ENCODE peak calls at places on chromosome 14, in six cellular contexts. N, Y, M, S, D and H are unnamed samples.

GRCh38 chr14:50631408-50631821 is 36.7 kb downstream of the SAV1 start:
- DNase-seq in S (no peak), D (no peak), M (no peak), N (no peak), Y (no peak), H (no peak)

GRCh38 chr14:51444381-51445000 is 204.4 kb downstream of the TMX1 start:
- DNase-seq in M (no peak), S (no peak), D (no peak), N (no peak), Y (no peak), H (no peak)

GRCh38 chr14:33282811-33283210 is 344.1 kb downstream of the NPAS3 start:
- DNase-seq in N (no peak), S (no peak), M (no peak), Y (no peak), D (no peak), H (no peak)

GRCh38 chr14:24659916-24660570 is 26.1 kb upstream of the GZMB start:
- DNase-seq in N (no peak), D (no peak), S (no peak), Y (no peak), M (no peak), H (no peak)

GRCh38 chr14:35760143-35760542 is 49.0 kb downstream of the RALGAPA1 start:
- DNase-seq in D (no peak), Y (no peak), S (no peak), M (no peak), N (no peak), H (no peak)

GRCh38 chr14:59333668-59334067 is 131.5 kb downstream of the GPR135 start:
- DNase-seq in D (no peak), Y (no peak), M (peak; percentile 40), N (no peak), S (no peak), H (no peak)

GRCh38 chr14:99732436-99733220 is 48.5 kb downstream of the CYP46A1 start:
- DNase-seq in D (no peak), N (no peak), Y (no peak), M (no peak), S (no peak), H (no peak)

GRCh38 chr14:32985881-32986280 is 47.2 kb downstream of the NPAS3 start:
- DNase-seq in Y (no peak), M (no peak), D (no peak), N (no peak), S (no peak), H (no peak)

GRCh38 chr14:32382704-32383103 is 53.6 kb downstream of the AKAP6 start:
- DNase-seq in M (no peak), N (no peak), Y (peak; percentile 34), D (no peak), S (no peak), H (no peak)

GRCh38 chr14:24806061-24806678 is 172.2 kb upstream of the GZMB start:
- DNase-seq in S (peak; percentile 91), N (peak; percentile 17), M (peak; percentile 88), Y (peak; percentile 34), D (peak; percentile 40), H (peak; percentile 16)

GRCh38 chr14:20690848-20691640 is 2.5 kb downstream of the ANG start:
- DNase-seq in Y (peak; percentile 73), M (peak; percentile 84), N (peak; percentile 71), D (peak; percentile 45), S (peak; percentile 61), H (peak; percentile 44)

GRCh38 chr14:61625171-61625570 is 70.1 kb upstream of the HIF1A start:
- DNase-seq in M (peak; percentile 24), D (no peak), S (no peak), Y (no peak), N (peak; percentile 10), H (no peak)

GRCh38 chr14:103624860-103625259 is 4.2 kb upstream of the KLC1 start:
- DNase-seq in Y (peak; percentile 33), M (peak; percentile 46), S (no peak), N (peak; percentile 62), D (no peak), H (no peak)

GRCh38 chr14:91892918-91893527 is 25.7 kb upstream of the TC2N start:
- DNase-seq in N (peak; percentile 38), M (peak; percentile 20), Y (peak; percentile 58), S (peak; percentile 82), D (peak; percentile 68), H (no peak)

GRCh38 chr14:105087308-105087962 is 22.2 kb upstream of the GPR132 start:
- DNase-seq in D (peak; percentile 40), S (peak; percentile 67), M (no peak), Y (peak; percentile 74), N (peak; percentile 78), H (no peak)

GRCh38 chr14:34875031-34875922 is at the start of gene BAZ1A:
- DNase-seq in Y (peak; percentile 78), D (peak; percentile 69), S (no peak), M (peak; percentile 93), N (peak; percentile 95), H (peak; percentile 41)

GRCh38 chr14:70658899-70659298 is 17.2 kb downstream of the TTC9 start:
- DNase-seq in D (no peak), Y (no peak), S (no peak), N (no peak), M (no peak), H (no peak)

GRCh38 chr14:75578099-75578785 is at the start of gene FLVCR2:
- DNase-seq in D (peak; percentile 70), N (peak; percentile 81), M (peak; percentile 44), Y (peak; percentile 83), S (peak; percentile 75), H (no peak)

GRCh38 chr14:89384023-89384422 is 33.0 kb downstream of the FOXN3 start:
- DNase-seq in N (no peak), S (no peak), D (no peak), M (no peak), Y (no peak), H (peak; percentile 92)

GRCh38 chr14:104818714-104819161 is 17.8 kb downstream of the ZBTB42 start:
- DNase-seq in Y (no peak), S (no peak), D (no peak), N (no peak), M (no peak), H (no peak)

GRCh38 chr14:50397461-50398196 is 948 bp upstream of the CDKL1 start:
- DNase-seq in S (no peak), D (no peak), M (peak; percentile 24), Y (peak; percentile 41), N (peak; percentile 39), H (no peak)

GRCh38 chr14:47833006-47833405 is 157.6 kb upstream of the MDGA2 start:
- DNase-seq in M (no peak), D (no peak), Y (no peak), S (no peak), N (no peak), H (no peak)

GRCh38 chr14:88299865-88300264 is 23.2 kb downstream of the KCNK10 start:
- DNase-seq in S (no peak), M (no peak), Y (no peak), N (no peak), D (no peak), H (no peak)

GRCh38 chr14:31489680-31490079 is 1.8 kb upstream of the GPR33 start:
- DNase-seq in S (no peak), Y (no peak), M (no peak), D (no peak), N (no peak), H (peak; percentile 31)

GRCh38 chr14:52089208-52089607 is 20.3 kb upstream of the NID2 start:
- DNase-seq in Y (no peak), N (no peak), M (no peak), S (no peak), D (no peak), H (no peak)

GRCh38 chr14:68295316-68295816 is 475.8 kb downstream of the RAD51B start:
- DNase-seq in M (peak; percentile 98), S (no peak), N (no peak), D (peak; percentile 84), Y (no peak), H (no peak)

GRCh38 chr14:64758025-64758521 is 53.8 kb downstream of the PLEKHG3 start:
- DNase-seq in N (no peak), S (no peak), D (no peak), Y (no peak), M (no peak), H (no peak)

GRCh38 chr14:29930283-29930682 is 2.6 kb upstream of the PRKD1 start:
- DNase-seq in S (no peak), N (no peak), M (no peak), Y (no peak), D (no peak), H (no peak)

GRCh38 chr14:103625361-103626095 is 3.5 kb upstream of the KLC1 start:
- DNase-seq in S (no peak), M (no peak), D (no peak), N (no peak), Y (no peak), H (no peak)

DNA sequence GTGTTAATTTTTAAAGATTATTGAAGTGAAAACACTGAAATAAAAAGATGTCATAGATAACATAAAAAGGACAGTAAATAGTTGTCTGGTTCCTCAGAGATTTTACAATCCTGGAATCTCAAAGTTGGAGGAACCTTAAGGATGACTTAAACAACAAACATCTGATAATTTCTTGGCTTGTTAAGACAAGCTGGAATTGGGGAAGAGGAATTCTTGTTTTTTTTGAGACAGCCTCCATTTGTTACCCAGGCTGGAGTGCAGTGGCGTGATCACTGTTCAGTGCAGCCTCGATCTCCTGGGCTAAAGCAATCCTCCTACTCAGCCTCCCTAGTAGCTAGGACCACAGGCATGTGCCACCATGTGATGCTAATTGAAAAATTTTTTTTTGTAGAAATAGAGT is 2.3 kb downstream of the ZNF410 start:
- DNase-seq in Y (no peak), N (no peak), D (no peak), S (no peak), M (no peak), H (no peak)
- TF ChIP-seq CHD2 in Y (no peak), N (no peak), D (no peak), S (no peak), M (no peak), H (no peak)

DNA sequence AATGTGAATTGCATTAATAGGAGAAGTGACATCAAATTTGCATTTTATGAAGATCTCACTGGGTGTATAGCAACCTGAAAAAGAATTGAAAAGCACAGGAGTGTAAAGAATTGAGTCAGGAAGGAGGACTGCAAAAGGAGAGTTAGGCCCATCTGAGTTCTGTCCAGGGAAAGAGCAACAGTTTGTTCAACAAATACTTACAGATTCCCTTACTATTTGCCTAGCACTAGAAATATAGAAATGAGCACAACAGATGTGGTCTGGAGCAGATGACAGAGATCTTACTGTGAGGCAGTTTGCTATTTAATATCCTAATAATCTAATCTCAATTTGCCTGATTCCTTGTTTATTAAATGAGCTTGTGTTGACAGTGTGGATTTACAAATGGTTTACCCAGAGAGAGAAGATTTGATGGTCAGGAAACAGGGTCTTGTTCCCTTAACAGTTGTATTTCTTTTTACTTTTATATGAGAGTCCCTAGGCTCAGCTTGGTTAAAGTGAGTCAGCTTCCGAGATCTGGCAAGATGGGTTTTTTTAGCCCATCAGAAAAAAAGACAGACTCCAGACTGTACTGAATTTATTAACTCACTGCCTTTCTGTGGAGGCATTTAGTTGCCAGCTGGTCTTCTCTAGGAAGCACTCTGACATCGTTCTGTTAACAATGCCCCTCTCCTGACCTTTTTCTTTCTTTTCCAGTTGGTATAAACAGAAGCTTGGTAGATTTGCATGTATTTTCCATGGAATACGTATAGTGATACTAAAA is 229.7 kb downstream of the TTC6 start:
- DNase-seq in N (no peak), Y (no peak), D (no peak), M (no peak), S (no peak), H (no peak)
- TF ChIP-seq CHD2 in N (no peak), Y (no peak), D (no peak), M (no peak), S (no peak), H (no peak)

GRCh38 chr14:22552001-22552826 is 36.8 kb downstream of the DAD1 start:
- DNase-seq in D (no peak), Y (no peak), S (no peak), M (no peak), N (no peak), H (no peak)
- TF ChIP-seq CHD2 in D (no peak), Y (no peak), S (no peak), M (no peak), N (no peak), H (no peak)

GRCh38 chr14:83255015-83255726 is 1721.5 kb upstream of the SEL1L start:
- DNase-seq in Y (no peak), N (no peak), S (no peak), M (no peak), D (no peak), H (peak; percentile 19)
- TF ChIP-seq CHD2 in Y (no peak), N (no peak), S (no peak), M (no peak), D (no peak), H (no peak)